ENCODE peak calls at places on chromosomes 6 and 20, in five cellular contexts. One of them, this sample, is unnamed.

GRCh38 chr6:93713974-93714373 is 294.6 kb upstream of the EPHA7 start:
- DNase-seq in small intestine: no peak
- DNase-seq in A549: no peak
- DNase-seq in T-helper 22 cell: no peak
- DNase-seq in aorta: no peak
- DNase-seq in this sample: no peak

GRCh38 chr6:41489284-41489851 is 56.8 kb upstream of the FOXP4 start:
- DNase-seq in small intestine: no peak
- DNase-seq in A549: no peak
- DNase-seq in T-helper 22 cell: no peak
- DNase-seq in aorta: no peak
- DNase-seq in this sample: no peak

GRCh38 chr20:61429458-61430227 is 177.6 kb downstream of the CDH4 start:
- DNase-seq in small intestine: no peak
- DNase-seq in A549: no peak
- DNase-seq in T-helper 22 cell: no peak
- DNase-seq in aorta: no peak
- DNase-seq in this sample: no peak

GRCh38 chr6:31525932-31526591 is 2.7 kb upstream of the MCCD1 start:
- DNase-seq in small intestine: peak
- DNase-seq in A549: no peak
- DNase-seq in T-helper 22 cell: no peak
- DNase-seq in aorta: no peak
- DNase-seq in this sample: no peak

GRCh38 chr20:2693286-2693995 is 861 bp downstream of the EBF4 start:
- DNase-seq in small intestine: no peak
- DNase-seq in A549: peak
- DNase-seq in T-helper 22 cell: peak
- DNase-seq in aorta: no peak
- DNase-seq in this sample: peak

GRCh38 chr20:20491110-20491783 is 123.3 kb downstream of the INSM1 start:
- DNase-seq in small intestine: no peak
- DNase-seq in A549: no peak
- DNase-seq in T-helper 22 cell: no peak
- DNase-seq in aorta: no peak
- DNase-seq in this sample: no peak

GRCh38 chr20:58651548-58651822 is 402 bp downstream of the STX16 start:
- DNase-seq in small intestine: no peak
- DNase-seq in A549: no peak
- DNase-seq in T-helper 22 cell: no peak
- DNase-seq in aorta: no peak
- DNase-seq in this sample: no peak

GRCh38 chr20:62699741-62700140 is 8.9 kb upstream of the NTSR1 start:
- DNase-seq in small intestine: no peak
- DNase-seq in A549: no peak
- DNase-seq in T-helper 22 cell: no peak
- DNase-seq in aorta: no peak
- DNase-seq in this sample: no peak

GRCh38 chr6:32176476-32177181 is 745 bp upstream of the AGPAT1 start:
- DNase-seq in small intestine: peak
- DNase-seq in A549: peak
- DNase-seq in T-helper 22 cell: no peak
- DNase-seq in aorta: peak
- DNase-seq in this sample: no peak

GRCh38 chr6:153044295-153044694 is 41.8 kb upstream of the MTRF1L start:
- DNase-seq in small intestine: no peak
- DNase-seq in A549: no peak
- DNase-seq in T-helper 22 cell: no peak
- DNase-seq in aorta: no peak
- DNase-seq in this sample: no peak